ENCODE peak calls at places on chromosome 20, in seven cellular contexts. Z, J, T, C, A, E and B are unnamed samples.

GRCh38 chr20:43959079-43959919 is 44.6 kb downstream of the TOX2 start:
- DNase-seq in Z (no peak), J (no peak), T (no peak), C (no peak), A (no peak), E (peak), B (peak)

GRCh38 chr20:61558726-61559125 is 306.7 kb downstream of the CDH4 start:
- DNase-seq in Z (no peak), J (no peak), T (no peak), C (no peak), A (no peak), E (peak), B (peak)

GRCh38 chr20:48384147-48384818 is 443.5 kb downstream of the PREX1 start:
- DNase-seq in Z (no peak), J (peak), T (no peak), C (no peak), A (no peak), E (no peak), B (no peak)

GRCh38 chr20:57395111-57395959 is 4.1 kb downstream of the RBM38 start:
- DNase-seq in Z (no peak), J (no peak), T (peak), C (peak), A (peak), E (peak), B (no peak)

GRCh38 chr20:44087051-44087856 is 99.7 kb downstream of the JPH2 start:
- DNase-seq in Z (no peak), J (no peak), T (no peak), C (no peak), A (no peak), E (no peak), B (no peak)

GRCh38 chr20:4946585-4947378 is 54.5 kb downstream of the SLC23A2 start:
- DNase-seq in Z (no peak), J (no peak), T (no peak), C (no peak), A (no peak), E (no peak), B (no peak)

GRCh38 chr20:34445177-34446065 is 70.8 kb upstream of the DYNLRB1 start:
- DNase-seq in Z (no peak), J (peak), T (no peak), C (no peak), A (no peak), E (no peak), B (no peak)

GRCh38 chr20:53865905-53866786 is 204.2 kb downstream of the BCAS1 start:
- DNase-seq in Z (no peak), J (peak), T (peak), C (peak), A (peak), E (peak), B (peak)

GRCh38 chr20:38874460-38875169 is 51.6 kb upstream of the FAM83D start:
- DNase-seq in Z (no peak), J (peak), T (no peak), C (no peak), A (no peak), E (no peak), B (no peak)

GRCh38 chr20:7159903-7160302 is 392.4 kb downstream of the BMP2 start:
- DNase-seq in Z (no peak), J (no peak), T (no peak), C (no peak), A (no peak), E (no peak), B (no peak)

GRCh38 chr20:13877789-13878188 is 93.0 kb downstream of the NDUFAF5 start:
- DNase-seq in Z (no peak), J (no peak), T (no peak), C (no peak), A (no peak), E (no peak), B (peak)